ENCODE peak calls at places on chromosome 6, in nine cellular contexts. X is NCI-H1092 treated with DMSO at 0.1 percent for 48 hours; H is stimulated activated CD8-positive, alpha-beta memory T cell treated with anti-CD3 and anti-CD28 coated beads, Interleukin-7, amount 100 ng/mL, for 4 hours; W is NCI-H446 treated with DMSO at 0.1 percent for 48 hours; M is C1 segment of cervical spinal cord; Z is nephron progenitor cell; U is DMS153; D is AG20443; J is activated CD8-positive, alpha-beta memory T cell treated with anti-CD3 and anti-CD28 coated beads for 24 hours. P is an unnamed sample.
A peak's percentile ranks its signal among the peaks of the same experiment; 100 is the strongest.

GRCh38 chr6:37272834-37273566 is 15.1 kb upstream of the TMEM217 start:
- DNase-seq in D (no peak), M (no peak), Z (no peak), U (no peak), X (no peak), J (no peak), H (no peak), W (no peak), P (no peak)

GRCh38 chr6:21341910-21342309 is 251.6 kb upstream of the SOX4 start:
- DNase-seq in U (no peak), D (no peak), X (no peak), M (no peak), Z (no peak), J (no peak), H (no peak), W (no peak), P (no peak)

GRCh38 chr6:98839788-98840361 is 5.5 kb downstream of the POU3F2 start:
- DNase-seq in H (no peak), Z (no peak), D (peak; percentile 25), M (no peak), J (no peak), U (peak; percentile 27), X (peak; percentile 17), W (peak; percentile 11), P (no peak)

GRCh38 chr6:119349341-119350201 is at the start of gene MAN1A1:
- DNase-seq in J (peak; percentile 97), D (peak; percentile 98), W (peak; percentile 49), Z (peak; percentile 94), U (peak; percentile 65), M (peak; percentile 44), H (peak; percentile 68), X (peak; percentile 52), P (peak; percentile 92)

GRCh38 chr6:57064809-57065208 is 18.3 kb downstream of the KIAA1586 start:
- DNase-seq in U (no peak), J (no peak), H (no peak), W (no peak), X (no peak), Z (no peak), M (no peak), D (peak; percentile 56), P (no peak)

GRCh38 chr6:47681201-47681990 is 17.0 kb upstream of the ADGRF4 start:
- DNase-seq in M (no peak), W (peak; percentile 73), Z (no peak), J (no peak), U (no peak), X (no peak), D (no peak), H (no peak), P (no peak)

GRCh38 chr6:96947055-96947454 is 22.5 kb downstream of the KLHL32 start:
- DNase-seq in W (no peak), Z (no peak), U (no peak), D (no peak), X (no peak), J (no peak), H (no peak), M (no peak), P (peak; percentile 72)

GRCh38 chr6:163263998-163264661 is 150.4 kb upstream of the QKI start:
- DNase-seq in H (no peak), M (no peak), W (no peak), D (no peak), Z (no peak), J (no peak), X (no peak), U (no peak), P (no peak)

GRCh38 chr6:52725530-52726192 is 37.6 kb downstream of the GSTA2 start:
- DNase-seq in M (no peak), X (peak; percentile 72), Z (no peak), U (peak; percentile 56), H (no peak), J (no peak), D (peak; percentile 20), W (no peak), P (no peak)

GRCh38 chr6:10431423-10432164 is 16.7 kb upstream of the TFAP2A start:
- DNase-seq in J (no peak), H (no peak), X (no peak), D (no peak), Z (no peak), U (no peak), M (no peak), W (no peak), P (no peak)

GRCh38 chr6:28725890-28726348 is 197.9 kb downstream of the TRIM27 start:
- DNase-seq in J (no peak), U (no peak), H (no peak), M (no peak), D (no peak), W (peak; percentile 30), Z (no peak), X (no peak), P (no peak)

GRCh38 chr6:30061766-30062458 is 847 bp downstream of the POLR1H start:
- DNase-seq in Z (peak; percentile 8), X (no peak), H (no peak), U (no peak), W (no peak), M (no peak), D (peak; percentile 33), J (no peak), P (peak; percentile 62)

GRCh38 chr6:169557887-169558286 is 143.9 kb downstream of the WDR27 start:
- DNase-seq in U (no peak), Z (no peak), M (no peak), W (no peak), X (no peak), J (no peak), H (no peak), D (no peak), P (no peak)

GRCh38 chr6:11460001-11460668 is 77.4 kb upstream of the TMEM170B start:
- DNase-seq in X (no peak), W (no peak), U (no peak), J (peak; percentile 63), Z (no peak), D (no peak), H (no peak), M (no peak), P (peak; percentile 81)

GRCh38 chr6:55825402-55826051 is 49.9 kb downstream of the BMP5 start:
- DNase-seq in J (no peak), M (no peak), D (peak; percentile 9), Z (no peak), H (no peak), U (no peak), W (no peak), X (no peak), P (no peak)